ENCODE peak calls at places on chromosomes 16 and 17, in five cellular contexts. L is ovary, Z is uterus, B is breast epithelium, O is gastrocnemius medialis. T is an unnamed sample. For H3K27me3, the result is how much of the 10 kb centered on the place peaks cover.

GRCh38 chr16:64971211-64971610 is 150.7 kb downstream of the CDH11 start:
- DNase-seq in L (no peak), O (no peak), Z (no peak), B (no peak), T (no peak)

GRCh38 chr17:35254107-35254802 is 11.4 kb downstream of the SLFN5 start:
- DNase-seq in O (peak), L (no peak), Z (peak), B (peak), T (peak)

GRCh38 chr17:21043296-21044232 is 753 bp upstream of the USP22 start:
- DNase-seq in L (peak), Z (peak), O (no peak), B (peak), T (peak)

GRCh38 chr16:64952177-64952576 is 169.7 kb downstream of the CDH11 start:
- DNase-seq in O (no peak), Z (no peak), B (no peak), L (no peak), T (no peak)

GRCh38 chr16:6193718-6194117 is 1096.1 kb upstream of the EEF2KMT start:
- DNase-seq in Z (no peak), O (no peak), L (no peak), B (no peak), T (no peak)

GRCh38 chr17:27768858-27769410 is 31.4 kb downstream of the NOS2 start:
- DNase-seq in Z (no peak), O (no peak), L (no peak), B (no peak), T (no peak)

GRCh38 chr16:57527027-57527426 is 9.3 kb downstream of the CCDC102A start:
- DNase-seq in B (no peak), Z (no peak), O (no peak), L (no peak), T (no peak)

GRCh38 chr17:57249520-57249919 is 6.8 kb upstream of the MSI2 start:
- DNase-seq in L (no peak), Z (no peak), O (no peak), B (no peak), T (no peak)

GRCh38 chr16:80931985-80932720 is 74.5 kb downstream of the CMC2 start:
- DNase-seq in Z (peak), O (peak), B (peak), L (peak), T (no peak)

GRCh38 chr17:61325382-61326073 is 74.1 kb upstream of the TBX2 start:
- DNase-seq in B (no peak), Z (no peak), O (no peak), L (no peak), T (no peak)

GRCh38 chr17:77308768-77309726 is 168.3 kb downstream of the SEC14L1 start:
- DNase-seq in O (no peak), B (no peak), L (peak), Z (peak), T (no peak)

GRCh38 chr17:44872131-44872768 is 24.6 kb downstream of the HIGD1B start:
- DNase-seq in Z (no peak), L (no peak), O (peak), B (no peak), T (peak)

GRCh38 chr17:18928726-18929125 is 23.2 kb upstream of the SLC5A10 start:
- DNase-seq in L (no peak), Z (no peak), B (no peak), O (no peak), T (no peak)

GRCh38 chr17:56973520-56973919 is 4.4 kb upstream of the SCPEP1 start:
- DNase-seq in L (no peak), B (no peak), Z (no peak), O (no peak), T (no peak)

GRCh38 chr17:21174186-21174585 is 39.8 kb downstream of the TMEM11 start:
- DNase-seq in B (no peak), O (peak), Z (no peak), L (peak), T (no peak)

GRCh38 chr16:30585022-30585399 is 486 bp downstream of the ZNF785 start:
- DNase-seq in O (no peak), L (no peak), Z (no peak), B (no peak), T (no peak)

GRCh38 chr17:80766290-80766689 is 221.7 kb downstream of the RPTOR start:
- DNase-seq in L (no peak), Z (no peak), B (no peak), O (no peak), T (no peak)

GRCh38 chr17:81995463-81996231 is 18.2 kb downstream of the ASPSCR1 start:
- DNase-seq in L (no peak), O (no peak), B (no peak), Z (no peak), T (no peak)

GRCh38 chr17:80087346-80088265 is 13.8 kb upstream of the GAA start:
- DNase-seq in L (no peak), O (no peak), Z (no peak), B (no peak), T (no peak)

GRCh38 chr17:63378411-63379076 is 67.6 kb downstream of the CYB561 start:
- DNase-seq in B (no peak), L (no peak), Z (no peak), O (no peak), T (no peak)

GRCh38 chr17:47855737-47856136 is 4.8 kb upstream of the SP6 start:
- DNase-seq in Z (no peak), O (no peak), L (no peak), B (no peak), T (no peak)

GRCh38 chr17:47860396-47860795 is 9.4 kb upstream of the SP6 start:
- DNase-seq in L (no peak), B (no peak), Z (no peak), O (no peak), T (no peak)

GRCh38 chr17:47856830-47857229 is 5.9 kb upstream of the SP6 start:
- DNase-seq in O (no peak), B (no peak), L (no peak), Z (no peak), T (no peak)

GRCh38 chr17:47853616-47854015 is 2.7 kb upstream of the SP6 start:
- DNase-seq in O (no peak), Z (no peak), B (no peak), L (no peak), T (no peak)

DNA sequence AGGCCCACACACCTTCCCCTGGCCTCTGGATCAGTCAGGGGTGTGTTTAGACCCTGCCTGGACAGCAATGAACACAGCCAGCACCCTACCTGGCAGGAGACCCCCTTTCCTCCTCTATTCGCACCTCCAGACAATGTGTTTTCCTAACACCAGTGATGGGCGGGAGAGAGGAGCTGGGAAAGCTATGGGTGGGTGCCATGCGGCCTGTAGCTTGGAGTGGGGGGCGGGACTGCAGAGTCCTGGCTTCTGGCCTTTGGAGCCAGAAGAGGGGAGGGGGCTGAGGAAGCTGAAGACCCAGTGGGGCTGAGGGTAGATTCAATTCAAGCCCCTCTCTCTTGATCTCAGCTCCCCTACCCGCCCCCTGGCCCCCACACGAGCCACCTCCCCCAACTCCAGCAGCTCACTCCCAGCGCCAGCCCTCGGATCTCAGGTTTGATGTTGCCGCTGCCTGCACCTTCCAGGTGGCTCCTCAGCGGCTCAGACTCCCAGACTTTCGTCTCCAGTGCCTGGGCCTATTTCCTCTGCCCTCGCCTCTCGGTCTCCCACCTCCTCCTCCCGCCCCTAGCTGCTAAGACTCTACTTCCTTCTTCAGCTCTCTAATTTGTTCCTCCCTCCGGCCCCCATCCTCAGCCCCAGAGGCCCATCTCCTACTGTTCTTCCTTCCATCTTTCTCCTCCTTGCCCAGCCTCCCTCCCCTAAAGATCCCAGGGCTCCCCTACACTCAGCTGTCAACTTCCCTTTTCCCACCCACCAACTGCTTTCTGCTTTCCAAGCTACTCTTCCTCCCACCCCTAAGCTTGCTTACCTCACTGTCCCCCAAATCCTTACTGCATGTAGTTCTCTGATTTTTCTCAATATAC is 6.8 kb upstream of the SP6 start:
- DNase-seq in Z (no peak), L (no peak), O (no peak), B (no peak), T (no peak)
- H3K27me3 ChIP-seq in Z (under half), L (under half), O (under half), B (under half), T (under half)

DNA sequence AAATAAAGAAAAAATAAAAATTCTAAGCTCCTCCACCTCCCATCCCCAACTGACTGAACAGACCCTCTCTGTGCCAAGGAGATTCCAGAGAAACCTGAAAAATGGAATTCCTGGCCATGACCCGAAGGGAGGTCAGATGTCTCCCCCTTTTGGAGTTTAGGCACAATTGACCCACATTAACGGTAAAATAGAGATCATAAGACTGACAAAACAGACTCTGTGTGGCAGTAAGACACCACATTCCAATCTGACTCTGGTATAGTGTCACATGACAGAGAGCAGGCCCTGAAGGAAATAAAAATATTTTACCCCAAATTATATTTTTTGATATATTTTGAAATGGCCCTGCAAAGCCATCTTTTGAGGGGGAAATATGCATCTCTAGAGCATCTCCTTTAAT is 115.1 kb upstream of the ZKSCAN2 start:
- DNase-seq in B (no peak), Z (no peak), L (no peak), O (no peak), T (no peak)
- TF ChIP-seq CTCF in B (no peak), Z (no peak), L (no peak), O (no peak), T (no peak)

GRCh38 chr16:89920723-89921122 is 2.1 kb downstream of the MC1R start:
- DNase-seq in Z (no peak), L (no peak), B (no peak), O (no peak), T (no peak)

GRCh38 chr16:89921699-89922476 is 1.3 kb upstream of the TUBB3 start:
- DNase-seq in O (no peak), L (peak), B (no peak), Z (peak), T (peak)

GRCh38 chr16:89919535-89920406 is 1.1 kb downstream of the MC1R start:
- DNase-seq in B (no peak), O (no peak), L (no peak), Z (no peak), T (no peak)

GRCh38 chr16:89922477-89922883 is 662 bp upstream of the TUBB3 start:
- DNase-seq in Z (peak), B (no peak), L (peak), O (no peak), T (peak)

GRCh38 chr16:89921131-89921698 is 1.9 kb upstream of the TUBB3 start:
- DNase-seq in L (no peak), B (no peak), O (no peak), Z (no peak), T (no peak)
- H3K27ac ChIP-seq in L (no peak), B (no peak), O (no peak), Z (peak), T (peak)

GRCh38 chr17:72558971-72559476 is 438.2 kb downstream of the SOX9 start:
- DNase-seq in O (no peak), Z (no peak), B (no peak), L (no peak), T (no peak)
- H3K27me3 ChIP-seq in O (under half), Z (under half), B (under half), L (under half), T (under half)

DNA sequence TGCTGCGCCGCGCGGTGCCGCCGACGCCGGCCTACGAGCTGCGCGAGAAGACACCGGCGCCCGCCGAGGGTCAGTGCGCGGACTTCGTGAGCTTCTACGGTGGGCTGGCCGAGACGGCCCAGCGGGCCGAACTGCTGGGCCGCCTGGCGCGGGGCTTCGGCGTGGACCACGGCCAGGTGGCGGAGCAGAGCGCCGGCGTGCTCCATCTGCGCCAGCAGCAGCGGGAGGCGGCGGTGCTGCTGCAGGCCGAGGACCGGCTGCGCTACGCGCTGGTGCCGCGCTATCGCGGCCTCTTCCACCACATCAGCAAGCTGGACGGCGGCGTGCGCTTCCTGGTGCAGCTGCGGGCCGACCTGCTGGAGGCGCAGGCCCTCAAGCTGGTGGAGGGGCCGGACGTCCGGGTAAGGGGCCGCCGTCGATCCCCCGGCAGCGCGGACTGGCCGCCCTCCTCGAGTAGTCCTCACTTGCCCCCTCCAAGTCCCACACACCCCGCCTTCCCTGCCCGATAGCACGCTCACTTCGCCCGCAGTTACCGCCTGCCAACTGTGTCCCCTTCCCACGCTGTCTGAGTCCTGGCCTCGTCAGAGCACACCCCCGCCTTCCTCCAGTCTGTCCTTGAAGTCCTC is 470 bp downstream of the MLYCD start:
- DNase-seq in O (peak), L (peak), B (no peak), Z (no peak), T (no peak)
- TF ChIP-seq CTCF in O (no peak), L (no peak), B (no peak), Z (no peak), T (peak)

GRCh38 chr16:90077757-90078593 is 844 bp upstream of the PRDM7 start:
- DNase-seq in O (no peak), B (peak), L (peak), Z (no peak), T (no peak)
- H3K27ac ChIP-seq in O (peak), B (peak), L (no peak), Z (peak), T (no peak)

T was measured in thoracic aorta.